ENCODE peak calls at places on chromosome 17, in five cellular contexts. One of them, this sample, is unnamed.

GRCh38 chr17:144936-145670 is 7.7 kb downstream of the SCGB1C2 start:
- DNase-seq in brain microvascular endothelial cell: no peak
- DNase-seq in PC-3: no peak
- DNase-seq in mammary epithelial cell: no peak
- DNase-seq in stomach: peak
- DNase-seq in this sample: no peak

GRCh38 chr17:17391575-17392370 is 85.0 kb upstream of the MED9 start:
- DNase-seq in brain microvascular endothelial cell: no peak
- DNase-seq in PC-3: peak
- DNase-seq in mammary epithelial cell: peak
- DNase-seq in stomach: no peak
- DNase-seq in this sample: no peak

GRCh38 chr17:63928172-63928666 is 3.9 kb downstream of the CD79B start:
- DNase-seq in brain microvascular endothelial cell: no peak
- DNase-seq in PC-3: no peak
- DNase-seq in mammary epithelial cell: no peak
- DNase-seq in stomach: no peak
- DNase-seq in this sample: no peak

GRCh38 chr17:59361386-59361785 is 29.9 kb downstream of the YPEL2 start:
- DNase-seq in brain microvascular endothelial cell: peak
- DNase-seq in PC-3: peak
- DNase-seq in mammary epithelial cell: peak
- DNase-seq in stomach: no peak
- DNase-seq in this sample: no peak

GRCh38 chr17:29930399-29931010 is 477 bp upstream of the SSH2 start:
- DNase-seq in brain microvascular endothelial cell: no peak
- DNase-seq in PC-3: no peak
- DNase-seq in mammary epithelial cell: peak
- DNase-seq in stomach: no peak
- DNase-seq in this sample: no peak

GRCh38 chr17:72118588-72119279 is 2.1 kb upstream of the SOX9 start:
- DNase-seq in brain microvascular endothelial cell: peak
- DNase-seq in PC-3: peak
- DNase-seq in mammary epithelial cell: peak
- DNase-seq in stomach: peak
- DNase-seq in this sample: peak

GRCh38 chr17:31327534-31328526 is 6.4 kb upstream of the EVI2A start:
- DNase-seq in brain microvascular endothelial cell: peak
- DNase-seq in PC-3: peak
- DNase-seq in mammary epithelial cell: peak
- DNase-seq in stomach: no peak
- DNase-seq in this sample: no peak

GRCh38 chr17:60390223-60390622 is 1.7 kb downstream of the USP32 start:
- DNase-seq in brain microvascular endothelial cell: peak
- DNase-seq in PC-3: peak
- DNase-seq in mammary epithelial cell: peak
- DNase-seq in stomach: no peak
- DNase-seq in this sample: no peak

GRCh38 chr17:8447816-8448215 is 12.1 kb downstream of the NDEL1 start:
- DNase-seq in brain microvascular endothelial cell: no peak
- DNase-seq in PC-3: no peak
- DNase-seq in mammary epithelial cell: no peak
- DNase-seq in stomach: no peak
- DNase-seq in this sample: no peak

GRCh38 chr17:17710728-17711541 is 29.7 kb downstream of the RAI1 start:
- DNase-seq in brain microvascular endothelial cell: peak
- DNase-seq in PC-3: peak
- DNase-seq in mammary epithelial cell: peak
- DNase-seq in stomach: peak
- DNase-seq in this sample: peak

GRCh38 chr17:32287804-32288511 is 22.3 kb downstream of the RHBDL3 start:
- DNase-seq in brain microvascular endothelial cell: no peak
- DNase-seq in PC-3: no peak
- DNase-seq in mammary epithelial cell: no peak
- DNase-seq in stomach: no peak
- DNase-seq in this sample: no peak

GRCh38 chr17:29615492-29616299 is 7.0 kb downstream of the CORO6 start:
- DNase-seq in brain microvascular endothelial cell: peak
- DNase-seq in PC-3: peak
- DNase-seq in mammary epithelial cell: peak
- DNase-seq in stomach: peak
- DNase-seq in this sample: peak

GRCh38 chr17:77927777-77928518 is 30.6 kb upstream of the TNRC6C start:
- DNase-seq in brain microvascular endothelial cell: no peak
- DNase-seq in PC-3: no peak
- DNase-seq in mammary epithelial cell: no peak
- DNase-seq in stomach: no peak
- DNase-seq in this sample: no peak
- TF ChIP-seq CTCF in brain microvascular endothelial cell: no peak
- TF ChIP-seq CTCF in PC-3: no peak
- TF ChIP-seq CTCF in mammary epithelial cell: no peak
- TF ChIP-seq CTCF in stomach: no peak
- TF ChIP-seq CTCF in this sample: no peak

GRCh38 chr17:78109489-78109761 is 19.1 kb downstream of the TMC6 start:
- DNase-seq in brain microvascular endothelial cell: no peak
- DNase-seq in PC-3: no peak
- DNase-seq in mammary epithelial cell: no peak
- DNase-seq in stomach: no peak
- DNase-seq in this sample: no peak

GRCh38 chr17:78106211-78106610 is 22.3 kb downstream of the TMC6 start:
- DNase-seq in brain microvascular endothelial cell: no peak
- DNase-seq in PC-3: no peak
- DNase-seq in mammary epithelial cell: no peak
- DNase-seq in stomach: no peak
- DNase-seq in this sample: no peak

GRCh38 chr17:78107457-78107856 is 21.1 kb downstream of the TMC6 start:
- DNase-seq in brain microvascular endothelial cell: no peak
- DNase-seq in PC-3: peak
- DNase-seq in mammary epithelial cell: no peak
- DNase-seq in stomach: no peak
- DNase-seq in this sample: no peak

GRCh38 chr17:78108726-78109488 is 19.6 kb downstream of the TMC6 start:
- DNase-seq in brain microvascular endothelial cell: no peak
- DNase-seq in PC-3: no peak
- DNase-seq in mammary epithelial cell: no peak
- DNase-seq in stomach: no peak
- DNase-seq in this sample: no peak

GRCh38 chr17:78107976-78108725 is 20.4 kb downstream of the TMC6 start:
- DNase-seq in brain microvascular endothelial cell: no peak
- DNase-seq in PC-3: no peak
- DNase-seq in mammary epithelial cell: no peak
- DNase-seq in stomach: no peak
- DNase-seq in this sample: no peak
- TF ChIP-seq CTCF in brain microvascular endothelial cell: no peak
- TF ChIP-seq CTCF in PC-3: no peak
- TF ChIP-seq CTCF in mammary epithelial cell: no peak
- TF ChIP-seq CTCF in stomach: no peak
- TF ChIP-seq CTCF in this sample: no peak

DNA sequence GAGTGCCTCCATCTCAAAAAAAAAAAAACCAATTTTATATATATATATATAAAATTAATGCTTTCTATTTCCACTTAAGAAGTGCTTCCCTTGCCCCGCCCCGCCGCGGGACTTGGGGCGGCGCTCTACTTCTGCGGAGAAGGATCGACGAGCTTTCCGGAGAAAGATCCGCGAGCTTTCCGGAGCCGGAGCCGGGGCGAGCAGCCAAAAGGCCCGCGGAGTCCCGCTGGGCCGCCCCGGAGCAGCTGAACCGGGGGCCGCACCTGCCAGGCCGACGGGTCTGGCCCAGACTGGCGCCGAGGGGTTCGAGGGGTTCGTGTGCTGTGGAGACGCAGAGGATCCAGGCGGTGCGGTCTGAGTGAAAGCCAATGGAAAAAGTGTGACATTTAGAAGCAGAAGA is 50.7 kb downstream of the TBC1D26 start:
- DNase-seq in brain microvascular endothelial cell: peak
- DNase-seq in PC-3: no peak
- DNase-seq in mammary epithelial cell: no peak
- DNase-seq in stomach: peak
- DNase-seq in this sample: peak
- TF ChIP-seq CTCF in brain microvascular endothelial cell: no peak
- TF ChIP-seq CTCF in PC-3: no peak
- TF ChIP-seq CTCF in mammary epithelial cell: no peak
- TF ChIP-seq CTCF in stomach: no peak
- TF ChIP-seq CTCF in this sample: no peak

GRCh38 chr17:37081287-37081686 is 132.5 kb downstream of the AATF start:
- DNase-seq in brain microvascular endothelial cell: peak
- DNase-seq in PC-3: no peak
- DNase-seq in mammary epithelial cell: no peak
- DNase-seq in stomach: no peak
- DNase-seq in this sample: no peak
- TF ChIP-seq CTCF in brain microvascular endothelial cell: peak
- TF ChIP-seq CTCF in PC-3: no peak
- TF ChIP-seq CTCF in mammary epithelial cell: no peak
- TF ChIP-seq CTCF in stomach: no peak
- TF ChIP-seq CTCF in this sample: no peak

GRCh38 chr17:50364715-50365114 is 8.3 kb downstream of the MRPL27 start:
- DNase-seq in brain microvascular endothelial cell: no peak
- DNase-seq in PC-3: no peak
- DNase-seq in mammary epithelial cell: no peak
- DNase-seq in stomach: no peak
- DNase-seq in this sample: no peak
- TF ChIP-seq CTCF in brain microvascular endothelial cell: peak
- TF ChIP-seq CTCF in PC-3: no peak
- TF ChIP-seq CTCF in mammary epithelial cell: no peak
- TF ChIP-seq CTCF in stomach: no peak
- TF ChIP-seq CTCF in this sample: no peak

DNA sequence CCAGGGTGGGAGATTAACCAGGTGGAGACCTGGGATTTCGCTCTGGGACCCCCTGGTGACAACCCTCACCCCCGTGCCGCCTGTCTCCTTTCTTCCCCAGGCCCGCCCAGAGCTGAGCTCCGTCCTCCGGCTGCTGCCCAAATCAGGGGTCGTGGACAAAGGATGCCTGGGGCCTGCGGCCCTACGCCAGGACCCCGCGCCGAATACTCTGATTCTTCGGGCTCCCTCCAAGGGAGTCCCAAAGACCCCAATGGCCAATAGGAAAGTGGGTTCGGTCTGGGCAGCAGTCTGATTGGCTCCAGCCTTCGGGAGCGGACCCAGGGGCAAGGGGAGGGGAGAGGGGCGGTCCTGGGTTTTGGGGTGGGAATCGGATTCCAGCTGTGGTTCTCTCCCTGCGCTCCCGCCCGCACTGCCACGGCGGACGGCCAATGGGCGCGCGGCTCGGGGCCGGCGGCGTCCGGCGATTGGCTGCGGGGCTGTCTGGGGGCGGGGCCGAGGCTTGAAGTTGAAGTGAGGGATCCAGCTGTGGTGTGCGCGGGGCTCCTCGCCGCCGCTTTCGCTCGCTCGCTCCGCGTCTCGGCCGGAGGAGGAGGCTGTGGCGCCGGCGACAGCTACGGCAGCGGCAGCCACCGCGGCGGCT is at the start of gene CACNA1G:
- DNase-seq in brain microvascular endothelial cell: peak
- DNase-seq in PC-3: peak
- DNase-seq in mammary epithelial cell: peak
- DNase-seq in stomach: peak
- DNase-seq in this sample: peak
- TF ChIP-seq CTCF in brain microvascular endothelial cell: no peak
- TF ChIP-seq CTCF in PC-3: no peak
- TF ChIP-seq CTCF in mammary epithelial cell: no peak
- TF ChIP-seq CTCF in stomach: no peak
- TF ChIP-seq CTCF in this sample: no peak

DNA sequence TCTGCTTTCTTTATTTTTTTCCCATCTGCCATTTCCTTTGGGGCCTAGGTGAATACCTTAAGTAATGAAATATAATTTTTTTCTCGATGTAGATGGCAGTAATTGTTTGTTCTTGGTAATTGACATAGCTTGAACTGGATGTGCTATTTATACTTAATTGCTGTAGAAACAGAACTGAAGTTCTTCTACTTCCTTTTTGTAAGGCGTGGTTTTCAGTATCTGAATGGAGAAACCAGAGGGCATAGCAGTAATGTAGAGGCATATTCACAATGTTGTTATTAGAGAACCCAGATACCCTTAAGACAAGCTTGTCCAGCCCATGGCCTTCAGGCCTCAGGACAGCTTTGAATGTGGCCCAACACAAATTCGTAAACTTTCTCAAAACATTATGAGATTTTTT is 16.4 kb downstream of the ATP6V0A1 start:
- DNase-seq in brain microvascular endothelial cell: no peak
- DNase-seq in PC-3: no peak
- DNase-seq in mammary epithelial cell: no peak
- DNase-seq in stomach: no peak
- DNase-seq in this sample: no peak
- TF ChIP-seq CTCF in brain microvascular endothelial cell: no peak
- TF ChIP-seq CTCF in PC-3: no peak
- TF ChIP-seq CTCF in mammary epithelial cell: no peak
- TF ChIP-seq CTCF in stomach: no peak
- TF ChIP-seq CTCF in this sample: no peak

DNA sequence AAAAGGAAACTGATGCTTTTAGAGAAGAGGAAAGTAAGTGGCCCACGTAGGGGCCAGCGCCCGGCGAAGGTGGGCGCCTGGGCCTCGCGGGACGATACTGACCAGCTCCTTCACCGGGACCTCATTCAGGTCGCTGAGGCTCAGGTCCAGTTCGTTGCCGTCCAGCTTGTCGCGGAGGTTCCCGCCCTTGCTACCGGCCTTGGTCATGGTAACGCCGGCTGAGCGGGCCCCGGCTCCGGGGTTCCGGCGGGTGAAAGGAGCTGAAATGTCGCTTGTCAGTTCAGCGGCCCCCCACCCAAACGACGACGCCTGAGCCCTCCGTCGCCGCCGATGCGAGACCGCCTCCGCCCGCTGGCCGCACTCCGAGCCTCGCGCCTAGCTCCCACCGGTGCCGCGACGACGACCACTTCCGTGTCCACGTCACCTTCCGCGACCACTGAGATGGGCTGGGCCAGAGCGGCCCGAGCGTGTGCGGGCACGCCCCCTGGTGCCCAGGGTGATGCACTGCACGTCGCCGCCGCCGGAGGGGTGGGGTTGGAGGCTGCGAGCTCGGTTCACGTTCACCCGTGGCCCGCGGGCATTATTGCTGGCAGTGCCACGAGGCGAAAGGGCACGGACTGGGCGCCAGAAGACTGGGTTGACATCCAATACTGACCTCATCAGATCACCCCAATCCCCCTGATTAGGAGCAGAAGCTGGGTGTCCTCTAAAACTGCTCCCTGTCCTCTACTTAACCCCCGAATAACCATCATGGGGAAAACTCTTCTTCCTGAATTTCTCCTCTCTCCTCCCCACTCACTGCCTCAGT is at the start of gene LRRC59:
- DNase-seq in brain microvascular endothelial cell: peak
- DNase-seq in PC-3: peak
- DNase-seq in mammary epithelial cell: peak
- DNase-seq in stomach: peak
- DNase-seq in this sample: peak
- TF ChIP-seq CTCF in brain microvascular endothelial cell: peak
- TF ChIP-seq CTCF in PC-3: peak
- TF ChIP-seq CTCF in mammary epithelial cell: peak
- TF ChIP-seq CTCF in stomach: peak
- TF ChIP-seq CTCF in this sample: peak